ENCODE peak calls at places on chromosomes 13 and 19, in ten cellular contexts. H, X, J, W, B, O, C, K, Z and A are unnamed samples.

GRCh38 chr19:5090780-5091575 is 122.1 kb downstream of the KDM4B start:
- DNase-seq in B (no peak), J (no peak), W (no peak), C (no peak), O (no peak), X (peak; percentile 91), K (peak; percentile 72), Z (no peak), H (no peak), A (peak; percentile 83)

GRCh38 chr13:63481334-63481733 is 2065.7 kb upstream of the PCDH20 start:
- DNase-seq in J (no peak), O (no peak), K (no peak), Z (no peak), B (no peak), W (no peak), C (no peak), X (peak; percentile 21), H (no peak), A (no peak)

GRCh38 chr13:33128134-33128533 is 111.9 kb downstream of the KL start:
- DNase-seq in J (no peak), C (no peak), X (no peak), O (no peak), K (no peak), H (no peak), B (no peak), W (no peak), Z (no peak), A (no peak)

GRCh38 chr19:42089772-42090171 is 13.8 kb downstream of the ZNF574 start:
- DNase-seq in K (no peak), H (no peak), B (no peak), Z (no peak), O (no peak), J (no peak), C (no peak), X (no peak), W (no peak), A (no peak)

GRCh38 chr19:33464733-33465115 is 56.9 kb downstream of the PEPD start:
- DNase-seq in C (no peak), J (no peak), H (no peak), K (no peak), X (no peak), Z (no peak), B (no peak), O (no peak), W (no peak), A (no peak)

GRCh38 chr19:16382775-16383543 is 58.3 kb downstream of the KLF2 start:
- DNase-seq in Z (peak; percentile 92), B (peak; percentile 76), J (peak; percentile 92), K (peak; percentile 6), H (peak; percentile 92), X (peak; percentile 78), O (peak; percentile 72), W (peak; percentile 85), C (peak; percentile 74), A (peak; percentile 95)

GRCh38 chr19:20359933-20360720 is 193.1 kb downstream of the ZNF486 start:
- DNase-seq in B (no peak), C (no peak), W (peak; percentile 24), J (no peak), H (no peak), K (no peak), O (no peak), X (peak; percentile 57), Z (peak; percentile 28), A (no peak)

GRCh38 chr19:19434483-19435045 is 29.1 kb downstream of the GATAD2A start:
- DNase-seq in K (no peak), W (no peak), X (no peak), O (no peak), B (no peak), C (no peak), H (no peak), Z (no peak), J (no peak), A (peak; percentile 82)

GRCh38 chr13:76976488-76976887 is 15.4 kb upstream of the CLN5 start:
- DNase-seq in K (no peak), X (no peak), O (no peak), W (no peak), B (no peak), Z (no peak), C (no peak), J (no peak), H (no peak), A (no peak)

GRCh38 chr19:6856749-6857372 is 30.5 kb upstream of the ADGRE1 start:
- DNase-seq in B (no peak), Z (no peak), X (no peak), C (no peak), H (no peak), O (no peak), W (no peak), K (no peak), J (no peak), A (no peak)

GRCh38 chr13:29908411-29908810 is 58.0 kb upstream of the UBL3 start:
- DNase-seq in C (no peak), X (no peak), B (no peak), O (no peak), J (no peak), W (no peak), H (no peak), K (no peak), Z (no peak), A (no peak)

GRCh38 chr13:25688524-25688923 is 316.8 kb downstream of the ATP8A2 start:
- DNase-seq in Z (no peak), B (no peak), C (no peak), H (peak; percentile 5), X (no peak), J (no peak), K (no peak), O (no peak), W (no peak), A (no peak)

GRCh38 chr19:47005164-47005641 is 14.4 kb upstream of the NPAS1 start:
- DNase-seq in O (no peak), W (no peak), Z (no peak), B (no peak), C (no peak), J (no peak), K (no peak), H (no peak), X (no peak), A (no peak)

GRCh38 chr19:44142014-44142523 is 715 bp downstream of the ZNF234 start:
- DNase-seq in B (no peak), Z (no peak), K (no peak), O (no peak), C (no peak), H (peak; percentile 3), W (peak; percentile 29), X (no peak), J (no peak), A (no peak)

GRCh38 chr13:99322297-99323103 is 15.3 kb upstream of the GPR183 start:
- DNase-seq in Z (no peak), O (no peak), C (peak; percentile 34), H (no peak), J (no peak), W (peak; percentile 50), X (no peak), K (no peak), B (no peak), A (no peak)

GRCh38 chr19:48623556-48624066 is 4.3 kb downstream of the SPHK2 start:
- DNase-seq in C (no peak), X (peak; percentile 65), O (no peak), J (no peak), Z (no peak), B (no peak), H (no peak), K (no peak), W (no peak), A (no peak)

GRCh38 chr13:44088409-44088808 is 208.7 kb downstream of the LACC1 start:
- DNase-seq in Z (no peak), O (no peak), X (no peak), W (no peak), C (no peak), B (no peak), H (no peak), J (no peak), K (no peak), A (no peak)

GRCh38 chr13:114108894-114109293 is 23.5 kb downstream of the RASA3 start:
- DNase-seq in H (peak; percentile 2), W (no peak), X (no peak), Z (no peak), J (peak; percentile 87), C (no peak), B (no peak), O (no peak), K (no peak), A (peak; percentile 52)

GRCh38 chr13:20711301-20712044 is 8.0 kb downstream of the IL17D start:
- DNase-seq in X (no peak), C (no peak), Z (peak; percentile 33), K (no peak), W (no peak), O (no peak), J (peak; percentile 24), B (no peak), H (no peak), A (no peak)

GRCh38 chr13:30805603-30806011 is 70.3 kb downstream of the ALOX5AP start:
- DNase-seq in W (no peak), B (no peak), H (no peak), Z (no peak), J (peak; percentile 51), K (no peak), O (no peak), X (peak; percentile 32), C (no peak), A (peak; percentile 68)

GRCh38 chr13:85148009-85148408 is 651.2 kb downstream of the SLITRK6 start:
- DNase-seq in Z (peak; percentile 42), J (no peak), C (no peak), K (peak; percentile 95), H (no peak), B (no peak), O (no peak), X (no peak), W (no peak), A (no peak)

GRCh38 chr19:39168258-39169142 is 28.3 kb upstream of the NCCRP1 start:
- DNase-seq in C (no peak), K (no peak), O (no peak), H (no peak), X (no peak), B (no peak), J (peak; percentile 78), Z (no peak), W (no peak), A (no peak)

GRCh38 chr19:35430382-35431146 is 17.5 kb upstream of the FFAR2 start:
- DNase-seq in K (no peak), B (no peak), O (no peak), W (no peak), X (no peak), J (no peak), Z (no peak), H (no peak), C (no peak), A (no peak)

GRCh38 chr13:50845211-50845610 is 1.7 kb upstream of the DLEU7 start:
- DNase-seq in H (no peak), B (no peak), C (no peak), J (no peak), K (no peak), W (no peak), O (no peak), Z (no peak), X (no peak), A (no peak)